ENCODE peak calls at places on chromosomes 2 and 18, in four cellular contexts. I, T, V and B are unnamed samples.

GRCh38 chr18:2881088-2881487 is 34.3 kb downstream of the EMILIN2 start:
- DNase-seq in I (no peak), T (no peak), V (no peak), B (no peak)

GRCh38 chr2:22784586-22784985 is 600.4 kb upstream of the KLHL29 start:
- DNase-seq in T (no peak), I (no peak), V (no peak), B (no peak)

GRCh38 chr18:59697236-59697932 is at the start of gene CCBE1:
- DNase-seq in I (no peak), T (peak; percentile 89), V (no peak), B (no peak)

GRCh38 chr2:69298862-69299261 is 88.2 kb downstream of the GFPT1 start:
- DNase-seq in I (no peak), T (no peak), V (no peak), B (no peak)

GRCh38 chr2:28185153-28185552 is 207.5 kb upstream of the FOSL2 start:
- DNase-seq in T (no peak), V (no peak), I (no peak), B (no peak)

GRCh38 chr2:45006942-45007287 is 2.3 kb downstream of the SIX2 start:
- DNase-seq in I (no peak), T (no peak), V (no peak), B (no peak)

GRCh38 chr2:227592694-227593387 is 5.9 kb upstream of the SCYGR2 start:
- DNase-seq in T (no peak), V (no peak), I (no peak), B (no peak)

GRCh38 chr2:102771114-102771513 is 9.3 kb downstream of the TMEM182 start:
- DNase-seq in I (no peak), V (no peak), T (no peak), B (no peak)

GRCh38 chr2:190435031-190435677 is 27.0 kb downstream of the MFSD6 start:
- DNase-seq in T (no peak), V (no peak), I (no peak), B (no peak)

DNA sequence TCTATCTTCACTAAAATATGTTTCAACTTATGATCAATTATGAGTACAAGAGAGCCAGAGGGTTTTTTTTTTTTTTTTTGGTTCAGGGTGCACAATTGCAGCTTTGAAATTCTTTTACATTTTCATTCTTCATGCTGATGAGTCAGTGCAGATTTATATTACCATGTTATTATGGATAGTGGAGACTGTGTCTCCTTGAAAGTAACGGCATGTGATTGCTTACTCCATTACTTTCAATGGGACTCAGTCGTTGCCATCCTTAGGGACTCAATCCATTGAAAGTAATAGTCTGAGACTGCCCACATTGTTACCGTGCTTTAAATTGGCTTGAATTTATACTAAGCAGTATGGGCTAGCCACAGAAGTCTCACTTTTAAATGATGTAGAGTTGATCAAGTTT is 286.5 kb upstream of the FANCL start:
- DNase-seq in T (no peak), I (no peak), V (no peak), B (no peak)
- H3K36me3 ChIP-seq in T (no peaks in the 10 kb centered on the region), I (no peaks in the 10 kb centered on the region), V (no peaks in the 10 kb centered on the region), B (no peaks in the 10 kb centered on the region)

GRCh38 chr2:186641132-186641806 is 51.4 kb downstream of the ITGAV start:
- DNase-seq in V (no peak), I (no peak), T (no peak), B (no peak)
- H3K36me3 ChIP-seq in V (peaks cover 48% of the 10 kb centered on the region), I (no peaks in the 10 kb centered on the region), T (no peaks in the 10 kb centered on the region), B (peaks cover 3% of the 10 kb centered on the region)

GRCh38 chr2:64582774-64583340 is 58.7 kb downstream of the AFTPH start:
- DNase-seq in I (peak; percentile 5), T (no peak), V (no peak), B (no peak)

GRCh38 chr2:64591188-64591587 is 62.5 kb downstream of the SERTAD2 start:
- DNase-seq in V (no peak), I (no peak), T (no peak), B (no peak)

GRCh38 chr2:64586054-64586453 is 61.9 kb downstream of the AFTPH start:
- DNase-seq in I (no peak), T (no peak), V (no peak), B (no peak)

GRCh38 chr2:64581777-64582539 is 57.8 kb downstream of the AFTPH start:
- DNase-seq in T (no peak), V (no peak), I (no peak), B (no peak)

GRCh38 chr2:64586883-64587481 is 62.9 kb downstream of the AFTPH start:
- DNase-seq in I (peak; percentile 65), T (no peak), V (no peak), B (no peak)
- H3K36me3 ChIP-seq in I (peaks cover 67% of the 10 kb centered on the region), T (no peaks in the 10 kb centered on the region), V (peaks cover 46% of the 10 kb centered on the region), B (peaks cover 20% of the 10 kb centered on the region)

DNA sequence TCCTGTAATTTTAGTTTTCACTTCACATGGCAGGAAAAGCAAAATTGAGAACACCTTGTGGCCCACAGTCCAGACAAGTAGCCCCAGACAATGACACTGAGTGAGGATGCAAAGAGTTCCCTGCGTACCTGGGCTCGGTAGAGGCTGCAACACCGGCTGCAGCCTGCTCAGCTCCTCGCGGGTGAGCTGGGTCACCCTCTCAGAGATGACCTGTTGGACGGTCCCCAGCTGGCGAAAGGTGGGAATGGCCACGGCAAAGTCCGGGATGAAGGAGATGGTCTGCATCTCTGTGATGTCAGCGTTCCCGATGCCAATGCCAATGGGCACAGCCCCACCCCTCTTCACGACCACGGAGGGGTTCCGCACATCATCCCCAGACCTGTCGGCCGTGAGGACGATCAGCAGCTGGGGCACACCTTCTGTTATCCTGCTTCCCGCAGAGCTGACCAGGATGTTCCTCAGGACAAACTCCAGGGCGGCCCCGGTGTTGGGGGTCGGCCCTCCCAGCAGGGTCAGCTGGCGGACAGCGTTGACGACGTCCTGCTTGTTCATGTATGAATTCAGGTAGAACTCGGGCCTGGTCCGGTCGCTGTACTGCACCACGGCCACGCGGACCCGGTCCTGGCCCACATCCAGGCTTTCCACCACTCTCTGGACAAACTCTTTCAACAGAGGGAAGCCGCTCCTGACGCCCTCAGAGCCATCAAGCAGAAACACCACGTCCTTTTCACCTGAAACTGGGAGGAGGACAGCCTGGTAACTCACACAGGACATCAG is 39.5 kb downstream of the COL6A3 start:
- DNase-seq in T (no peak), I (no peak), V (no peak), B (no peak)
- H3K36me3 ChIP-seq in T (no peaks in the 10 kb centered on the region), I (no peaks in the 10 kb centered on the region), V (peaks cover 83% of the 10 kb centered on the region), B (no peaks in the 10 kb centered on the region)

GRCh38 chr2:241937297-241937696 is 67.8 kb downstream of the RTP5 start:
- DNase-seq in T (no peak), I (no peak), V (no peak), B (no peak)

GRCh38 chr2:241936457-241937133 is 67.1 kb downstream of the RTP5 start:
- DNase-seq in V (no peak), I (no peak), T (peak; percentile 73), B (no peak)

GRCh38 chr2:241940329-241940728 is 70.8 kb downstream of the RTP5 start:
- DNase-seq in V (no peak), I (peak; percentile 19), T (no peak), B (no peak)

GRCh38 chr2:241941691-241942301 is 72.3 kb downstream of the RTP5 start:
- DNase-seq in T (no peak), V (no peak), I (no peak), B (no peak)

DNA sequence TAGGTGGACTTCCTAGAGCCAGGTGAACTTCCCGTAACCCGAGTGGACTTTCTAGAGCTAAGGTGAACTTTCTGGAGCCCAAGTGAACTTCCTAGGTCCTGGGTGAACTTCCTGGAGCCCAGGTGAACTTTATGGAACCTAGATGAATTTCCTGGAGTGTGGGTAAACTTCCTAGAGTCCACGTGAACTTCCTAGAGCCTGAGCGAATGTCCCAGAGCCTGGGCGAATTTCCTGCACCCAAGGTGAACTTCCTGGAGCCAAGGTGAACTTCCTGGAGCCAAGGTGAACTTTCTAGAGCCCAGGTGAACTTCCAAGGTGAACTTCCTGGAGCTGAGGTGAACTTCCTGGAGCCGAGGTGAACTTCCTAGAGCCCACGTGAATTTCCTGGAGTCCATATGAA is 70.0 kb downstream of the RTP5 start:
- DNase-seq in T (no peak), I (no peak), V (no peak), B (no peak)
- H3K36me3 ChIP-seq in T (no peaks in the 10 kb centered on the region), I (peaks cover 5% of the 10 kb centered on the region), V (no peaks in the 10 kb centered on the region), B (no peaks in the 10 kb centered on the region)

GRCh38 chr2:1499033-1499795 is 86.0 kb downstream of the TPO start:
- DNase-seq in I (no peak), T (peak; percentile 60), V (no peak), B (no peak)
- H3K36me3 ChIP-seq in I (no peaks in the 10 kb centered on the region), T (no peaks in the 10 kb centered on the region), V (no peaks in the 10 kb centered on the region), B (no peaks in the 10 kb centered on the region)